ENCODE peak calls at places on chromosome 10, in five cellular contexts. One of them, this sample, is unnamed. For H3K4me1, the result is how much of the 10 kb centered on the place peaks cover.

GRCh38 chr10:50286517-50286916 is 35.2 kb upstream of the ASAH2 start:
- DNase-seq in SK-N-SH: no peak
- DNase-seq in A549: no peak
- DNase-seq in tibial nerve: peak
- DNase-seq in upper lobe of left lung: no peak
- DNase-seq in this sample: no peak

GRCh38 chr10:132904814-132905649 is 37.3 kb downstream of the CFAP46 start:
- DNase-seq in SK-N-SH: no peak
- DNase-seq in A549: no peak
- DNase-seq in upper lobe of left lung: no peak
- DNase-seq in tibial nerve: no peak
- DNase-seq in this sample: peak

GRCh38 chr10:32054087-32054486 is 2.1 kb downstream of the KIF5B start:
- DNase-seq in SK-N-SH: no peak
- DNase-seq in upper lobe of left lung: peak
- DNase-seq in A549: peak
- DNase-seq in tibial nerve: peak
- DNase-seq in this sample: peak

GRCh38 chr10:109871476-109871875 is 51.8 kb downstream of the XPNPEP1 start:
- DNase-seq in SK-N-SH: no peak
- DNase-seq in tibial nerve: no peak
- DNase-seq in upper lobe of left lung: no peak
- DNase-seq in A549: no peak
- DNase-seq in this sample: no peak

GRCh38 chr10:6347391-6347951 is 144.7 kb downstream of the PFKFB3 start:
- DNase-seq in upper lobe of left lung: no peak
- DNase-seq in A549: no peak
- DNase-seq in SK-N-SH: no peak
- DNase-seq in tibial nerve: no peak
- DNase-seq in this sample: no peak

GRCh38 chr10:72588266-72588665 is 37.6 kb downstream of the MICU1 start:
- DNase-seq in upper lobe of left lung: no peak
- DNase-seq in SK-N-SH: no peak
- DNase-seq in tibial nerve: no peak
- DNase-seq in A549: no peak
- DNase-seq in this sample: no peak

GRCh38 chr10:71978988-71979691 is 14.9 kb downstream of the CHST3 start:
- DNase-seq in tibial nerve: no peak
- DNase-seq in SK-N-SH: no peak
- DNase-seq in A549: no peak
- DNase-seq in upper lobe of left lung: no peak
- DNase-seq in this sample: no peak

GRCh38 chr10:78898341-78899097 is 170.2 kb upstream of the ZMIZ1 start:
- DNase-seq in upper lobe of left lung: no peak
- DNase-seq in A549: no peak
- DNase-seq in tibial nerve: no peak
- DNase-seq in SK-N-SH: no peak
- DNase-seq in this sample: no peak

GRCh38 chr10:132927824-132928223 is 14.5 kb downstream of the CFAP46 start:
- DNase-seq in SK-N-SH: no peak
- DNase-seq in tibial nerve: no peak
- DNase-seq in A549: no peak
- DNase-seq in upper lobe of left lung: no peak
- DNase-seq in this sample: no peak

GRCh38 chr10:74901240-74901827 is 74.9 kb downstream of the KAT6B start:
- DNase-seq in A549: no peak
- DNase-seq in tibial nerve: no peak
- DNase-seq in upper lobe of left lung: no peak
- DNase-seq in SK-N-SH: no peak
- DNase-seq in this sample: no peak

GRCh38 chr10:3538291-3538849 is 246.6 kb downstream of the KLF6 start:
- DNase-seq in A549: peak
- DNase-seq in SK-N-SH: no peak
- DNase-seq in tibial nerve: no peak
- DNase-seq in upper lobe of left lung: no peak
- DNase-seq in this sample: no peak

GRCh38 chr10:18793951-18794350 is 134.7 kb downstream of the ARL5B start:
- DNase-seq in upper lobe of left lung: no peak
- DNase-seq in tibial nerve: no peak
- DNase-seq in SK-N-SH: peak
- DNase-seq in A549: peak
- DNase-seq in this sample: no peak

GRCh38 chr10:88245974-88246511 is 337.1 kb downstream of the RNLS start:
- DNase-seq in A549: no peak
- DNase-seq in tibial nerve: peak
- DNase-seq in upper lobe of left lung: no peak
- DNase-seq in SK-N-SH: no peak
- DNase-seq in this sample: peak

GRCh38 chr10:85508159-85508558 is 858.4 kb downstream of the GRID1 start:
- DNase-seq in A549: no peak
- DNase-seq in SK-N-SH: no peak
- DNase-seq in upper lobe of left lung: no peak
- DNase-seq in tibial nerve: no peak
- DNase-seq in this sample: no peak

GRCh38 chr10:6014241-6014761 is 37.0 kb upstream of the IL15RA start:
- DNase-seq in upper lobe of left lung: peak
- DNase-seq in SK-N-SH: peak
- DNase-seq in tibial nerve: peak
- DNase-seq in A549: peak
- DNase-seq in this sample: no peak

GRCh38 chr10:124152139-124152780 is 58.9 kb upstream of the CHST15 start:
- DNase-seq in tibial nerve: peak
- DNase-seq in SK-N-SH: no peak
- DNase-seq in upper lobe of left lung: peak
- DNase-seq in A549: peak
- DNase-seq in this sample: peak
- TF ChIP-seq EP300 in tibial nerve: peak
- TF ChIP-seq EP300 in SK-N-SH: no peak
- TF ChIP-seq EP300 in upper lobe of left lung: no peak
- TF ChIP-seq EP300 in A549: no peak
- TF ChIP-seq EP300 in this sample: no peak

DNA sequence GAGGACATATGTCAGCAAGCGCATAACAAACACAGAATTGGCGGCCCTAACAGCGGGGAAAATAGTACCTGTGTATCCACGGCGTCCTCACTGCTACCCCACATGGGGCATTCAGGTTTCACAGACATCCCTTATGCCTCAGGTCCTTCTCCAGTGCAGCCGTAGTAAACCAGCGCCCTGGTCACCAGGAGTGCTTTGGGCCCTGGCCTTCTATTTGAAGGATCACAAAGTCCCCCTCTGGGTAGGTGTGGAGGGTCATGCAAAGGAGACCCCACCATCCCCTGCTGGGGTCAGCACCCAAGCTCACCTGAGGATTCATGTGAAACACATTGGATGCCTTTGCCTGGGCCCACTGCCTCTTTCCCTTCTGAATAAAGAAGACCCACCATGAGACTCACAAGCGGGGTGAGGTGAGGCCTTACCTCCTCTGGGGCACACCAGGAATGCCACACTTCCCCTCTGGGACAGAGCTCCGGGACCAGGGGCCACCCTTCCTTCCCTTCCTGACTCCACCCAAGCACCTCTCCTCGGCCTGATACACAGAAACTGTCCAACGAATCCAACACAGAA is 18.8 kb downstream of the CLRN3 start:
- DNase-seq in tibial nerve: no peak
- DNase-seq in A549: no peak
- DNase-seq in SK-N-SH: no peak
- DNase-seq in upper lobe of left lung: no peak
- DNase-seq in this sample: no peak
- H3K4me1 ChIP-seq in tibial nerve: under half
- H3K4me1 ChIP-seq in A549: under half
- H3K4me1 ChIP-seq in SK-N-SH: under half
- H3K4me1 ChIP-seq in upper lobe of left lung: under half
- H3K4me1 ChIP-seq in this sample: under half

GRCh38 chr10:29849886-29850285 is 209.5 kb downstream of the JCAD start:
- DNase-seq in SK-N-SH: no peak
- DNase-seq in tibial nerve: no peak
- DNase-seq in upper lobe of left lung: no peak
- DNase-seq in A549: no peak
- DNase-seq in this sample: no peak
- H3K4me3 ChIP-seq in SK-N-SH: no peak
- H3K4me3 ChIP-seq in tibial nerve: no peak
- H3K4me3 ChIP-seq in upper lobe of left lung: no peak
- H3K4me3 ChIP-seq in A549: no peak
- H3K4me3 ChIP-seq in this sample: peak

GRCh38 chr10:63286754-63287264 is 153.7 kb downstream of the NRBF2 start:
- DNase-seq in upper lobe of left lung: no peak
- DNase-seq in SK-N-SH: no peak
- DNase-seq in A549: no peak
- DNase-seq in tibial nerve: no peak
- DNase-seq in this sample: no peak
- TF ChIP-seq EP300 in upper lobe of left lung: no peak
- TF ChIP-seq EP300 in SK-N-SH: no peak
- TF ChIP-seq EP300 in A549: no peak
- TF ChIP-seq EP300 in tibial nerve: no peak
- TF ChIP-seq EP300 in this sample: no peak

GRCh38 chr10:45640941-45641340 is 31.6 kb downstream of the ZFAND4 start:
- DNase-seq in upper lobe of left lung: no peak
- DNase-seq in A549: no peak
- DNase-seq in tibial nerve: no peak
- DNase-seq in SK-N-SH: peak
- DNase-seq in this sample: no peak

GRCh38 chr10:45647118-45647517 is 25.5 kb downstream of the ZFAND4 start:
- DNase-seq in tibial nerve: no peak
- DNase-seq in SK-N-SH: no peak
- DNase-seq in A549: no peak
- DNase-seq in upper lobe of left lung: no peak
- DNase-seq in this sample: no peak

GRCh38 chr10:45640049-45640448 is 32.5 kb downstream of the ZFAND4 start:
- DNase-seq in upper lobe of left lung: no peak
- DNase-seq in SK-N-SH: no peak
- DNase-seq in A549: no peak
- DNase-seq in tibial nerve: no peak
- DNase-seq in this sample: no peak

GRCh38 chr10:45646384-45647050 is 26.1 kb downstream of the ZFAND4 start:
- DNase-seq in tibial nerve: no peak
- DNase-seq in A549: no peak
- DNase-seq in SK-N-SH: no peak
- DNase-seq in upper lobe of left lung: no peak
- DNase-seq in this sample: no peak

DNA sequence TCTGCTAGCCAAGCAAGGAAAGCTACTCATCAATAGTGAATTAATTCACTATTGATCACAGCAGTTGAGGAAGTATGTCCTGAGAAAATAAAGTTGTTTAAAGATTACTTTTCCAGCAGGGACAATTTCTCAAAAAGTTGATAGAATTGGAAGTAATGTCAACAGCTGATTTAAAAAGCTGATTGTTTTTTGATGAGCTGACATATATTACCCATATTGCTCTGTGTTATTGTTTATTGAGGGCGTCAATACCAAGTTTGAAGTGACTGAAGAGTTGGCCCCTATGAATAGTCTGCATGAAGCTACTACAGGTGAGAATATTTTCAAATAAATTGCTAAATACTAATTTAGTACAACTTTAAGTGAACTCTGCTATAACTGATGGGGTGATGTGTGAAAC is 28.0 kb downstream of the ZFAND4 start:
- DNase-seq in A549: no peak
- DNase-seq in tibial nerve: no peak
- DNase-seq in upper lobe of left lung: no peak
- DNase-seq in SK-N-SH: no peak
- DNase-seq in this sample: no peak
- H3K4me1 ChIP-seq in A549: under half
- H3K4me1 ChIP-seq in tibial nerve: under half
- H3K4me1 ChIP-seq in upper lobe of left lung: under half
- H3K4me1 ChIP-seq in SK-N-SH: under half
- H3K4me1 ChIP-seq in this sample: under half

GRCh38 chr10:14742382-14742781 is 32.3 kb downstream of the FAM107B start:
- DNase-seq in upper lobe of left lung: no peak
- DNase-seq in SK-N-SH: no peak
- DNase-seq in tibial nerve: no peak
- DNase-seq in A549: peak
- DNase-seq in this sample: no peak

GRCh38 chr10:14736600-14737081 is 38.1 kb downstream of the FAM107B start:
- DNase-seq in SK-N-SH: no peak
- DNase-seq in upper lobe of left lung: no peak
- DNase-seq in tibial nerve: peak
- DNase-seq in A549: no peak
- DNase-seq in this sample: peak

GRCh38 chr10:14740684-14741247 is 33.9 kb downstream of the FAM107B start:
- DNase-seq in tibial nerve: no peak
- DNase-seq in upper lobe of left lung: no peak
- DNase-seq in SK-N-SH: no peak
- DNase-seq in A549: no peak
- DNase-seq in this sample: no peak

GRCh38 chr10:14736043-14736442 is 38.7 kb downstream of the FAM107B start:
- DNase-seq in A549: no peak
- DNase-seq in upper lobe of left lung: no peak
- DNase-seq in SK-N-SH: no peak
- DNase-seq in tibial nerve: no peak
- DNase-seq in this sample: no peak

DNA sequence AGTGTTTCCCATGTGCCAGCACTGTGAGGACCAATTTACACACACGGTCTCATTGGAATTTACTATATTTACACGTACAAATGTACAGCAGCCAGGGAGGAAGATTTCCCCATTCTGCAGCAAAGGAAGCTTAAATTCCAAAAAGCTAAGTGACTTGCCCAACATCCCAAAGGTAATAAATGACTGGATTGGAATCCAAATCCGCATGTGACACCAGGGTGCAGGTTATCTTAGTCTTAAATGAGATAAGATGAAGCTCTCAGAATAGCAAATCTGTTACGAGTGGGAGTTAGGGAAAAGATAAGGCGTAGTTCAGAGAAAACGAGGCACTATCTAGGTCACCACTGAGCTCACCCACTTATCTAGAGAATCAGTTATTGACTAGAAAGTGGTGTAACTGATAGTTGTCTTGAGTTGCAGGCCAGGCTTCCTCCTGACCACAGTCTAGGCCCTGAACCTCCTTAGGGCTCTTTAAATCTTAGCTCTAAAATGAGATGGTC is 36.6 kb downstream of the FAM107B start:
- DNase-seq in tibial nerve: no peak
- DNase-seq in SK-N-SH: no peak
- DNase-seq in A549: no peak
- DNase-seq in upper lobe of left lung: no peak
- DNase-seq in this sample: no peak
- H3K4me3 ChIP-seq in tibial nerve: no peak
- H3K4me3 ChIP-seq in SK-N-SH: no peak
- H3K4me3 ChIP-seq in A549: no peak
- H3K4me3 ChIP-seq in upper lobe of left lung: no peak
- H3K4me3 ChIP-seq in this sample: no peak